ENCODE peak calls at places on chromosome 13, in six cellular contexts. U, R, V, N, L and P are unnamed samples. For H3K36me3, the result is how much of the 10 kb centered on the place peaks cover.

GRCh38 chr13:106243011-106243410 is 292.5 kb downstream of the EFNB2 start:
- DNase-seq in R (no peak), V (no peak), L (no peak), N (no peak), U (no peak), P (no peak)

GRCh38 chr13:114313061-114313860 is 1.0 kb upstream of the CHAMP1 start:
- DNase-seq in L (no peak), U (no peak), N (no peak), V (peak), R (no peak), P (no peak)

GRCh38 chr13:31018511-31018910 is 86.1 kb downstream of the TEX26 start:
- DNase-seq in L (no peak), V (peak), U (no peak), N (no peak), R (no peak), P (no peak)

GRCh38 chr13:33531484-33531883 is 245.9 kb upstream of the STARD13 start:
- DNase-seq in V (no peak), L (no peak), U (no peak), R (no peak), N (no peak), P (no peak)

GRCh38 chr13:74290324-74290773 is 156.1 kb upstream of the KLF12 start:
- DNase-seq in L (no peak), U (no peak), V (peak), R (peak), N (peak), P (no peak)

GRCh38 chr13:48505597-48506091 is 27.2 kb downstream of the RCBTB2 start:
- DNase-seq in L (no peak), R (peak), N (no peak), U (peak), V (peak), P (no peak)

GRCh38 chr13:69264362-69265334 is 843.0 kb upstream of the ATXN8OS start:
- DNase-seq in N (peak), L (no peak), U (no peak), V (no peak), R (no peak), P (no peak)

GRCh38 chr13:112859128-112859816 is 109.7 kb upstream of the MCF2L start:
- DNase-seq in R (no peak), U (no peak), N (no peak), V (no peak), L (no peak), P (no peak)

GRCh38 chr13:40706439-40706838 is 40.0 kb upstream of the FOXO1 start:
- DNase-seq in U (no peak), V (no peak), L (no peak), R (no peak), N (no peak), P (no peak)

GRCh38 chr13:40390290-40391008 is 276.0 kb downstream of the FOXO1 start:
- DNase-seq in U (no peak), N (no peak), L (no peak), V (no peak), R (no peak), P (no peak)

GRCh38 chr13:40273173-40274000 is 393.1 kb downstream of the FOXO1 start:
- DNase-seq in N (peak), V (no peak), R (no peak), U (no peak), L (no peak), P (no peak)

GRCh38 chr13:72221276-72221962 is 354.4 kb upstream of the DACH1 start:
- DNase-seq in V (peak), N (no peak), R (peak), L (no peak), U (no peak), P (no peak)

GRCh38 chr13:32023698-32024097 is 7.9 kb upstream of the FRY start:
- DNase-seq in L (no peak), R (no peak), N (no peak), U (no peak), V (no peak), P (no peak)

DNA sequence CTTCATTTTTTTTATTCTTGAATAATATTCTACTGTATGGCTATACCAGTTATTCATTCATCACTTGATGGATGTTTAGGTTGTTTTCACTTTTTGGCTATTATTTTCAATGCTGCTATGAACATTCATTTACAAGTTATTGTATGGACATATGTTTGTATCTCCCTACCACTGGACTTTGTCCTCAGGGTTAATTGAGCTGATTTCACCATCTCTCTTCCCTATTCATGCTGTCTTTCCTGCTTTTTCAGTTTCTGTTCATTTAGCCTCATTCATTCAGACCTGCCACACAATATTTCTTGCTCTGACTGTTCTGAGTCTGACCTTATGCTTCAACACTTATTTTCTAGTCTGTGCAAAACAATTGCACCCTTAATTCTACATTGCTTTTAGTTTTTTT is 12.3 kb upstream of the C1QTNF9B start:
- DNase-seq in L (no peak), N (no peak), U (no peak), R (no peak), V (no peak), P (no peak)
- TF ChIP-seq CTCF in L (no peak), N (no peak), U (no peak), R (no peak), V (no peak), P (no peak)

GRCh38 chr13:102610296-102610895 is 13.6 kb downstream of the TPP2 start:
- DNase-seq in V (no peak), U (no peak), R (no peak), L (no peak), N (no peak), P (no peak)
- H3K36me3 ChIP-seq in V (under half), U (under half), R (half or more), L (half or more), N (under half), P (half or more)

GRCh38 chr13:27489456-27489855 is 39.1 kb upstream of the MTIF3 start:
- DNase-seq in R (no peak), L (no peak), U (no peak), N (no peak), V (no peak), P (no peak)

GRCh38 chr13:27482996-27483395 is 32.6 kb upstream of the MTIF3 start:
- DNase-seq in U (no peak), V (no peak), N (no peak), L (no peak), R (peak), P (no peak)

GRCh38 chr13:27483421-27483820 is 33.1 kb upstream of the MTIF3 start:
- DNase-seq in V (no peak), U (no peak), N (no peak), L (no peak), R (no peak), P (no peak)

GRCh38 chr13:27487776-27488175 is 37.4 kb upstream of the MTIF3 start:
- DNase-seq in V (no peak), R (no peak), L (no peak), U (no peak), N (no peak), P (no peak)
- TF ChIP-seq CTCF in V (no peak), R (no peak), L (no peak), U (no peak), N (no peak), P (no peak)

GRCh38 chr13:103029798-103030197 is 36.4 kb downstream of the SLC10A2 start:
- DNase-seq in U (no peak), L (no peak), V (no peak), N (no peak), R (no peak), P (no peak)
- H3K36me3 ChIP-seq in U (under half), L (under half), V (under half), N (under half), R (under half), P (under half)

DNA sequence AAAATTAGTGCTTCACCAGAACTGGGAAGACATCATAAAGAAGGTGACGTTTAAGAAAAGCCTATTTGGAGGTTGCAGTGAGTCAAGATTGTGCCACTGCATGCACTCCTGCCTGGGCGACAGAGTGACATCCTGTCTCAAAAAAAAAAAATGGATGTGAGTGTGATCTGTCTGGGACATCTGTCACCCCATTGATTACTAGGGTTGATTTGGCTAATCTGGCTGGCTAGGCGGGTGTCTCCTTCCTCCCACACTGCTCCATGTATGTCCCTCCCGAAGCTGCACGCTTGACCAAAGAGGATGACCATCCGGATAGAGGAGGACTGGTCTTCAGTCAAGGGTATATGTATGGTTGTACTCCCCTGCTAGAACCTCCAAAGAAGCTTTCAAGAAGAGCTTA is 2.6 kb downstream of the GTF2F2 start:
- DNase-seq in R (no peak), U (no peak), V (no peak), N (no peak), L (no peak), P (no peak)
- TF ChIP-seq CTCF in R (no peak), U (no peak), V (no peak), N (no peak), L (no peak), P (no peak)

DNA sequence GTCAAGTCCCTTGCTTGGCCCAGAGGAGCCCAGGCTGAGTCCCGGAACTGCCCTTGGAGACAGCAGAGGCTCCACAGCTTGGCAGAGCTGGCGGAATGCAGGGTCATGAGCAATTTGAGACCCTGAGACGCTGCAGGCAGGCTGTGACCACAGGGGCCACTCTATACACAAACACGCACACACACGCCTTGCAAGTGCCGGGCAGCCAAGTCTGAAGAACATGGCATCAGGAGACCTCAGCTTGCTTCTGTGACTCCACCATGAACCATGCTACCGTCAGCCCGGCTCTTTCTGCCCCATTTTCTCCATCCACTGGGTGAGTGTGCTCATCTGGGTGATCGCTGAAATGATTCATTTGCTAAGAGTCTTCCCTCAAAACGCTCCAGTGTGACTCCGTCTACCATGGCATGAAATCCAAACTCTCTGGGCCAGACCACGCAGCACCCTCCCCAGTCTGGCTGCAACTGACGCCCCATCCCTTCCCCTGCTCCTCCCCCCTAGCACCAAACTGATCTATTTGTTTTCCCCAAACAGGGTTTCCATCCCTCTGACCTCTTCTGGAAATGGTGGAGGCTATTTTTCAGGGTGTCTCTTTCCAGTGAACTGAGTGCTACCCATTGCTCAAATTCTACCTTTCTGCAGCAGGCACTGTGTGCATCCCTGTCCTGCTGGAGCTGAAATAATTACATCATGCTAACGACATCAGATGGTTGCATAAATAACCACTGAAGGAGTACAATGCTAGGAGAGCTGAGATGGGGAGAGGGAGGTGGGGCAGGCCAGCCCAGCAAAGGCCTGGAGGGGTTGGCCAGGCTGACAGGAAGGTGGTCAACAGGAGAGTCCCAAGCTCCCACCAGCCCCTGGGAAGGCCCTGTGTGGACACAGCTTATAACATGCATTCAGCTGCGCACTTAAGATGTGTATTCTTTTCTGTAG is 3.1 kb downstream of the CARS2 start:
- DNase-seq in N (no peak), R (no peak), V (peak), L (no peak), U (no peak), P (no peak)
- H3K36me3 ChIP-seq in N (under half), R (under half), V (under half), L (half or more), U (under half), P (under half)

DNA sequence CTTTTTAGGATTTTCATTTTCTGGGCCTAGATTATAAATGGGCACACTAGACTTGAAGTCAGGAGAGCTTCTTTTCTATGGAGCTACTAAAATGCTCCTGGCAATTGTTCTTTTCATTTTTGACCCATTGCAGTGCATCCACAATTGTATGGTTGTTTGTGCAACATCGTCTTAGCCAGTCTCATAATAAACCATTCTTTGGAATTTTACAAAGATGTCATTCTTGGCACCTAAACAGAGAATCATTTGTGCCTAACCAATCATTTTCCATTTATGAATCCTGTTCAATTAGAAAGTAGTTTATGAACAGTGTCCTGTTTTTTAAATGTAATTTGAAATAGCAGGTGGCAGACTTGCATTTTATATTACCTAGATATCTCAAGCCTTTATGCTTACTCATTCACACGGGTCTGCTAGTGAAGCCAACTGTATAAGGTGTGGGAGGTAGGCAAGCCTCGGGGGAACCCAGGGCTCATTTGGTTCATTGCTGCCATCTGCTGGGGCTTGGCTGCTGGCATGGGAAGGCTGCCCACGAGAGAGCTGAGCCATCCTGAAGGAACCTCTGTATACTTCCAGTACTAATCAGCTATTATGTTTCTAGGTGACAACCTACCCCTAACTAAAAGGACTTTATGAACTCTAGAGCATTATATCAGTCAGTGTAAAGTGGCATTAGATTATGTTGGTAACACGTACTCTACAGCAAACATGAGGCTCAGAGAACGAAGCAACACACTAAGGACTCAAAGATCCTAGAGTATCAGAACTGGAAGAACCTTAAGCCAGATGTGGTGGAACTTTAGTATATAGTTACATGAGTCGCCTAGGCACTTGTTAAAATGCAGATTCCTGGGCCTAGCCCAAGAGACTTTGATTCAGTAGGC is 60.0 kb downstream of the TPT1 start:
- DNase-seq in L (peak), V (peak), R (peak), N (peak), U (no peak), P (peak)
- TF ChIP-seq CTCF in L (peak), V (peak), R (peak), N (no peak), U (peak), P (peak)

GRCh38 chr13:50593228-50593627 is 250.3 kb downstream of the DLEU7 start:
- DNase-seq in N (no peak), L (no peak), U (no peak), V (no peak), R (no peak), P (no peak)
- H3K36me3 ChIP-seq in N (under half), L (under half), U (under half), V (under half), R (under half), P (under half)

GRCh38 chr13:97880298-97880675 is 73.2 kb upstream of the IPO5 start:
- DNase-seq in U (no peak), V (no peak), R (no peak), L (no peak), N (no peak), P (no peak)
- TF ChIP-seq CTCF in U (no peak), V (no peak), R (no peak), L (no peak), N (no peak), P (no peak)